ENCODE peak calls at places on chromosome 14, in five cellular contexts. M is mesenchymal stem cell, R is astrocyte, G is GM23248, W is mesendoderm. O is an unnamed sample.
A peak's percentile ranks its signal among the peaks of the same experiment; 100 is the strongest.

GRCh38 chr14:22594156-22594716 is 3.9 kb upstream of the ABHD4 start:
- DNase-seq in G (no peak), R (no peak), W (no peak), M (peak; percentile 81), O (no peak)

GRCh38 chr14:91108941-91109611 is 4.8 kb upstream of the DGLUCY start:
- DNase-seq in G (no peak), R (no peak), M (no peak), W (no peak), O (peak; percentile 29)

GRCh38 chr14:51211149-51211548 is 28.9 kb upstream of the TMX1 start:
- DNase-seq in G (peak; percentile 26), R (peak; percentile 35), W (no peak), M (no peak), O (no peak)

GRCh38 chr14:71473843-71474242 is 458.4 kb upstream of the RGS6 start:
- DNase-seq in W (no peak), R (no peak), M (no peak), G (no peak), O (peak; percentile 35)

GRCh38 chr14:89137514-89138163 is 279.4 kb downstream of the FOXN3 start:
- DNase-seq in M (peak; percentile 85), W (no peak), G (peak; percentile 98), R (peak; percentile 90), O (peak; percentile 94)

GRCh38 chr14:79834856-79835255 is 376.4 kb downstream of the DIO2 start:
- DNase-seq in W (no peak), G (no peak), R (no peak), M (peak; percentile 20), O (no peak)

GRCh38 chr14:72906879-72907278 is 13.0 kb upstream of the DPF3 start:
- DNase-seq in R (no peak), G (peak; percentile 41), W (no peak), M (no peak), O (no peak)

GRCh38 chr14:67650161-67650560 is 24.3 kb downstream of the VTI1B start:
- DNase-seq in W (no peak), R (no peak), G (peak; percentile 28), M (no peak), O (no peak)

GRCh38 chr14:28057286-28058011 is 709.1 kb upstream of the FOXG1 start:
- DNase-seq in M (no peak), R (no peak), G (no peak), W (peak; percentile 18), O (no peak)

GRCh38 chr14:35229495-35230089 is 62.6 kb upstream of the PSMA6 start:
- DNase-seq in M (no peak), R (no peak), W (peak; percentile 27), G (no peak), O (no peak)

GRCh38 chr14:91729756-91730155 is 2.1 kb downstream of the CATSPERB start:
- DNase-seq in W (no peak), G (peak; percentile 57), R (no peak), M (no peak), O (no peak)

GRCh38 chr14:39028620-39029019 is 74.4 kb downstream of the SEC23A start:
- DNase-seq in M (no peak), G (no peak), W (no peak), R (no peak), O (no peak)

GRCh38 chr14:87409401-87409800 is 583.6 kb downstream of the GALC start:
- DNase-seq in G (no peak), R (peak; percentile 67), M (peak; percentile 78), W (peak; percentile 31), O (peak; percentile 32)

GRCh38 chr14:29607129-29607528 is 320.5 kb downstream of the PRKD1 start:
- DNase-seq in W (peak; percentile 33), M (peak; percentile 6), R (no peak), G (no peak), O (no peak)

GRCh38 chr14:97697772-97698171 is 900.6 kb downstream of the VRK1 start:
- DNase-seq in M (no peak), W (no peak), G (no peak), R (no peak), O (no peak)

GRCh38 chr14:100224229-100224628 is 14.7 kb upstream of the YY1 start:
- DNase-seq in G (no peak), W (no peak), R (no peak), M (no peak), O (no peak)

GRCh38 chr14:100222219-100223093 is 16.5 kb upstream of the YY1 start:
- DNase-seq in G (no peak), M (no peak), R (no peak), W (no peak), O (no peak)

GRCh38 chr14:100225169-100225568 is 13.8 kb upstream of the YY1 start:
- DNase-seq in G (no peak), W (no peak), R (no peak), M (no peak), O (no peak)

GRCh38 chr14:100221419-100222218 is 17.3 kb upstream of the YY1 start:
- DNase-seq in R (peak; percentile 55), W (peak; percentile 91), M (peak; percentile 80), G (peak; percentile 82), O (peak; percentile 61)

DNA sequence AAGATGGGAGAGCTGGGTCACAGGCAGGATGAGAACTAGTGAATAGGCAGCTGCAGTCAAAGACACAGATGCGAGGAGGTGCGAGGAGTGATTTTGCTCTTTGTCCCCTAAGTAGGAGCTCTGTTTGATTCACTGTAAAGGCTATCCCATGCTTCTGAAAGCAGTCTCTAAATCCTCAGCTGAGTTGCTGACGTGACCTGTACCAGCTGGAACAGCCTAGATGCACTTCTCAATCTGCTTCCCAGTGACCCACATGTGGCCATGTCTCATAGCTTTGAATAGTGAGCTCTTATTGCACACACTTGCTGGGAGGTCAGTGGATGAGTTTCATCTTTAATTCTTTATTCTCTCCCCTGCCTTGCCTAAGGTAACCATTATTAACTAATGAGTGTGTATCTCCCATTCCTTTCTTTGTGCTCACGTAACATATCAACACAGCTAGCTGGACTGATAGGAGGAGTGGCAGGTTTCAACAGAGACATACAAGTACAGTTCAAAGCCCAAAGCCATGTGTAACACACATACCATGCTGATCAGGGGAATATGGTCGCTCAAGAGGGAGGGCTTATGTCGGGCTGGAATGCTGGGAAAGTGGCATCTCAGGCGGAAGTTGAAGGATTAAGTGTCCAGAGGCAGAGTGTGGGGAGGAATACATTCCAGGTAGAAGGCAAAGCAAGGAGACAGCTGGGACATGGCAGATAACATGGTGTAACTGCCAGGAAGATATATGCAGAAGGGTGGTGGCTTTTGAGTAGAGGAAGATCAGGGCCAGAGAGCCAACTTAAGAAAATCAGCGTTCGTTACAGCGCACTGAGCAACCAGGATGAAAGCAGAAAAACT is 15.4 kb upstream of the YY1 start:
- DNase-seq in M (peak; percentile 54), G (no peak), R (no peak), W (peak; percentile 52), O (no peak)
- H3K4me1 ChIP-seq in M (peaks cover 12% of the 10 kb centered on the region), G (peaks cover 14% of the 10 kb centered on the region), R (peaks cover 23% of the 10 kb centered on the region), W (peaks cover 9% of the 10 kb centered on the region), O (peaks cover 6% of the 10 kb centered on the region)

GRCh38 chr14:105897725-105898113 is 371.3 kb downstream of the TMEM121 start:
- DNase-seq in G (no peak), M (no peak), R (no peak), W (no peak), O (no peak)

GRCh38 chr14:105894978-105895881 is 368.8 kb downstream of the TMEM121 start:
- DNase-seq in R (no peak), G (no peak), W (no peak), M (no peak), O (no peak)

GRCh38 chr14:105891221-105891602 is 364.8 kb downstream of the TMEM121 start:
- DNase-seq in R (no peak), W (no peak), G (no peak), M (no peak), O (no peak)

GRCh38 chr14:105891631-105892452 is 365.5 kb downstream of the TMEM121 start:
- DNase-seq in R (no peak), M (no peak), W (no peak), G (no peak), O (no peak)

DNA sequence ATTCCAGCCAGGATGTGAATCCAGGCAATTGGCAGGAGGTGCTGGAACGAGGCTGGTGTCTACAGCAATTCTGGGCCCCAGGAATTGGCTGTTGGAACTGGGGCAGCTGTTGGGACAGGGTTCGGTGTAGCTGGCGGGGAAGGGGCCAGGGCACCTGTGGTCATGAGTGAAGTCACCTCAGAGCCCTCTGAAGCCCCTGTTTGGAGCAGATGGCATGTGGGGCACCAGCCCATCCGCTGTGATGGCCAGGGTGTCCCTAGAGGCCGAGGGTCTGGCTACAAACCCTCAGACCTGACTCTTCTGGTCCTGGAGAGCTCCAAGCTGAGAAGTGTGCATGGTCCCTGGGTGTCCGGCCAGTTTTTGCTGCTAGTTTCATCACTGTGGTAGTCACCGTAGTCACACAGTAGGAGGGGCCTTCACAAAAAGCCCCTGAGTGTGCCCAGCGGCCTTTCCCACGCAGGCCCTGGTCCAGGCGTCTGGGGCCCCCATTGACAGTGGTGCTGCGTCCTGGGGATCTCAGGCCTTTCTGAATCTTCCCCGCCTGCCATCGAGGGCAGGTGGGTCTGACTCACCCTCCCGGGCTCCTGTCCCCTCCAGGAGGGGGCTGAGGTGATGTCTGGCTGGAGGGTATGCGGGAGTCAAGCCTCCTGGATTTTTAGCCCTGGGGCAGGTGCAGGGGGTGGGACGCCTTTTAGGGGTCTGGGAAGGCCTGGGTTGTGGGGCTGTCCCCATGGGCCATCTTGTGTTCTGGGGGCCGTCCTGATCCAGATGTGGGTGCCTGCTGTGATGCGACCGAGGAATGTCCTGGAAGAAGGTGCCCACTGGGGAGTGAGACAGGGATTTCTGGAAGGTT is 368.0 kb downstream of the TMEM121 start:
- DNase-seq in R (no peak), M (no peak), G (no peak), W (no peak), O (no peak)
- H3K4me2 ChIP-seq in R (no peak overlapping the region), M (no peak overlapping the region), G (no peak overlapping the region), W (no peak overlapping the region), O (no peak overlapping the region)

DNA sequence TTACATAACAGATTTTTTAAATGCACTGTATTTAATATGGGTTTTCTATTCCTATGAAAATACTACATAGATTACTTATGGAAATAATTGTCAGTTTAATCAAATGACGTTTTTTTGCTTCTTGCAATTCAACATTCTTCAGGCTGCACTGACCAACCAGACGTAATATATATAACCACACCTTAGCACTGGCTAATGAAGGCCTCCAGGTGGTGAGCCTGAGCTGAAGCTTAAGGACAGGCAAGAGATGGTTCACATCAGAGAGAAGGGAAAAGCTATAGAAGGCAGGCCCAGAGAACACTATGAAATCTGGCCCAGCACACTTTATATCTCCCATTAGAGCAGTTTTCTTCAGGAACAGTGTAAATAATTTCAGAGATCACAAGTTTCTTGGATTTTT is 2.8 kb upstream of the MDGA2 start:
- DNase-seq in W (peak; percentile 31), R (no peak), G (no peak), M (no peak), O (no peak)
- H3K36me3 ChIP-seq in W (no peaks in the 10 kb centered on the region), R (no peaks in the 10 kb centered on the region), G (no peaks in the 10 kb centered on the region), M (no peaks in the 10 kb centered on the region), O (no peaks in the 10 kb centered on the region)

GRCh38 chr14:64758711-64759554 is 54.7 kb downstream of the PLEKHG3 start:
- DNase-seq in W (peak; percentile 92), R (peak; percentile 96), G (peak; percentile 90), M (peak; percentile 89), O (peak; percentile 82)

GRCh38 chr14:64760916-64761315 is 56.7 kb downstream of the PLEKHG3 start:
- DNase-seq in W (no peak), G (no peak), M (no peak), R (no peak), O (no peak)

GRCh38 chr14:64761441-64762043 is 57.3 kb downstream of the PLEKHG3 start:
- DNase-seq in R (no peak), W (no peak), G (peak; percentile 43), M (peak; percentile 38), O (no peak)

GRCh38 chr14:64759555-64759938 is 55.3 kb downstream of the PLEKHG3 start:
- DNase-seq in G (no peak), R (no peak), W (no peak), M (no peak), O (no peak)

GRCh38 chr14:64760146-64760755 is 56.0 kb downstream of the PLEKHG3 start:
- DNase-seq in M (peak; percentile 43), R (peak; percentile 15), G (peak; percentile 52), W (peak; percentile 65), O (peak; percentile 30)
- H3K4me1 ChIP-seq in M (peaks cover 72% of the 10 kb centered on the region), R (peaks cover 68% of the 10 kb centered on the region), G (peaks cover 38% of the 10 kb centered on the region), W (peaks cover 30% of the 10 kb centered on the region), O (peaks cover 79% of the 10 kb centered on the region)